ENCODE peak calls at places on chromosomes 12 and 14, in five cellular contexts. O is transverse colon; M is astrocyte; H is endodermal cell; S is naive thymus-derived CD4-positive, alpha-beta T cell. T is an unnamed sample. For H3K9me3, the result is how much of the 10 kb centered on the place peaks cover.

GRCh38 chr12:59708484-59708883 is 112.7 kb downstream of the SLC16A7 start:
- DNase-seq in O (no peak), M (peak), H (no peak), S (no peak), T (no peak)

GRCh38 chr14:87732562-87732961 is 260.4 kb downstream of the GALC start:
- DNase-seq in O (no peak), M (no peak), H (no peak), S (no peak), T (no peak)

GRCh38 chr12:95529693-95530225 is 21.5 kb downstream of the USP44 start:
- DNase-seq in O (no peak), M (no peak), H (no peak), S (no peak), T (peak)

GRCh38 chr14:55136868-55137785 is 8.1 kb downstream of the LGALS3 start:
- DNase-seq in O (peak), M (peak), H (no peak), S (no peak), T (no peak)

GRCh38 chr14:77582511-77582910 is 33.9 kb downstream of the SPTLC2 start:
- DNase-seq in O (no peak), M (no peak), H (no peak), S (no peak), T (no peak)

GRCh38 chr14:31543969-31544799 is 17.0 kb upstream of the NUBPL start:
- DNase-seq in O (no peak), M (no peak), H (peak), S (no peak), T (no peak)

GRCh38 chr14:100747021-100747586 is 20.4 kb downstream of the DLK1 start:
- DNase-seq in O (no peak), M (peak), H (peak), S (no peak), T (no peak)

GRCh38 chr14:76426161-76426696 is 50.3 kb downstream of the ESRRB start:
- DNase-seq in O (no peak), M (no peak), H (no peak), S (no peak), T (no peak)

GRCh38 chr14:101835166-101835557 is 73.7 kb downstream of the PPP2R5C start:
- DNase-seq in O (no peak), M (peak), H (no peak), S (no peak), T (no peak)

GRCh38 chr14:52844262-52845060 is 53.1 kb upstream of the GNPNAT1 start:
- DNase-seq in O (no peak), M (no peak), H (peak), S (no peak), T (no peak)

GRCh38 chr12:131279281-131279921 is 325.7 kb downstream of the ADGRD1 start:
- DNase-seq in O (no peak), M (no peak), H (no peak), S (no peak), T (no peak)

GRCh38 chr14:24329736-24330135 is 5.1 kb downstream of the ADCY4 start:
- DNase-seq in O (peak), M (no peak), H (no peak), S (no peak), T (no peak)

GRCh38 chr14:58574623-58575022 is 63.1 kb upstream of the DACT1 start:
- DNase-seq in O (no peak), M (no peak), H (no peak), S (no peak), T (no peak)

GRCh38 chr14:59325906-59326305 is 137.4 kb downstream of the DAAM1 start:
- DNase-seq in O (no peak), M (peak), H (no peak), S (no peak), T (no peak)

GRCh38 chr14:83798421-83798820 is 1731.5 kb upstream of the FLRT2 start:
- DNase-seq in O (no peak), M (no peak), H (no peak), S (no peak), T (no peak)

GRCh38 chr12:76276499-76277151 is 71.6 kb downstream of the BBS10 start:
- DNase-seq in O (no peak), M (peak), H (peak), S (no peak), T (no peak)

GRCh38 chr12:80332827-80333226 is 111.2 kb upstream of the PTPRQ start:
- DNase-seq in O (no peak), M (no peak), H (no peak), S (no peak), T (no peak)

GRCh38 chr12:67070307-67070600 is 198.9 kb upstream of the CAND1 start:
- DNase-seq in O (no peak), M (no peak), H (no peak), S (no peak), T (no peak)

GRCh38 chr12:106131671-106132070 is 7.1 kb downstream of the NUAK1 start:
- DNase-seq in O (no peak), M (peak), H (peak), S (no peak), T (no peak)

GRCh38 chr12:62191747-62192485 is 68.3 kb upstream of the USP15 start:
- DNase-seq in O (no peak), M (peak), H (peak), S (peak), T (no peak)

GRCh38 chr12:57069522-57069921 is 9.1 kb downstream of the NEMP1 start:
- DNase-seq in O (peak), M (peak), H (peak), S (peak), T (no peak)

GRCh38 chr14:79352026-79352425 is 859.3 kb downstream of the DIO2 start:
- DNase-seq in O (no peak), M (no peak), H (no peak), S (no peak), T (no peak)

GRCh38 chr12:22083167-22083566 is 37.1 kb downstream of the CMAS start:
- DNase-seq in O (no peak), M (peak), H (no peak), S (peak), T (peak)

GRCh38 chr12:80040075-80040738 is 59.1 kb upstream of the OTOGL start:
- DNase-seq in O (no peak), M (peak), H (no peak), S (no peak), T (no peak)

GRCh38 chr14:96901227-96901626 is 104.0 kb downstream of the VRK1 start:
- DNase-seq in O (peak), M (no peak), H (no peak), S (no peak), T (no peak)

GRCh38 chr12:51897181-51897580 is 9.3 kb downstream of the ANKRD33 start:
- DNase-seq in O (no peak), M (peak), H (no peak), S (no peak), T (no peak)

GRCh38 chr14:101058571-101058970 is 155.0 kb upstream of the RTL1 start:
- DNase-seq in O (no peak), M (peak), H (no peak), S (no peak), T (no peak)

GRCh38 chr12:1457901-1458300 is 136.5 kb downstream of the FBXL14 start:
- DNase-seq in O (no peak), M (peak), H (no peak), S (no peak), T (no peak)

GRCh38 chr14:53048631-53049030 is 97.8 kb upstream of the FERMT2 start:
- DNase-seq in O (no peak), M (no peak), H (no peak), S (no peak), T (no peak)

GRCh38 chr12:120421701-120422100 is 16.2 kb upstream of the COX6A1 start:
- DNase-seq in O (no peak), M (no peak), H (no peak), S (no peak), T (no peak)

GRCh38 chr14:61247935-61248334 is 33.2 kb downstream of the TMEM30B start:
- DNase-seq in O (no peak), M (peak), H (no peak), S (no peak), T (no peak)

GRCh38 chr12:132530851-132531250 is 40.9 kb downstream of the FBRSL1 start:
- DNase-seq in O (no peak), M (no peak), H (no peak), S (no peak), T (no peak)
- H3K9me3 ChIP-seq in O (under half), M (under half), H (under half), S (under half), T (under half)

GRCh38 chr12:54258286-54258685 is 21.6 kb downstream of the CBX5 start:
- DNase-seq in O (no peak), M (peak), H (no peak), S (no peak), T (no peak)
- H3K4me3 ChIP-seq in O (no peak), M (peak), H (peak), S (no peak), T (peak)

DNA sequence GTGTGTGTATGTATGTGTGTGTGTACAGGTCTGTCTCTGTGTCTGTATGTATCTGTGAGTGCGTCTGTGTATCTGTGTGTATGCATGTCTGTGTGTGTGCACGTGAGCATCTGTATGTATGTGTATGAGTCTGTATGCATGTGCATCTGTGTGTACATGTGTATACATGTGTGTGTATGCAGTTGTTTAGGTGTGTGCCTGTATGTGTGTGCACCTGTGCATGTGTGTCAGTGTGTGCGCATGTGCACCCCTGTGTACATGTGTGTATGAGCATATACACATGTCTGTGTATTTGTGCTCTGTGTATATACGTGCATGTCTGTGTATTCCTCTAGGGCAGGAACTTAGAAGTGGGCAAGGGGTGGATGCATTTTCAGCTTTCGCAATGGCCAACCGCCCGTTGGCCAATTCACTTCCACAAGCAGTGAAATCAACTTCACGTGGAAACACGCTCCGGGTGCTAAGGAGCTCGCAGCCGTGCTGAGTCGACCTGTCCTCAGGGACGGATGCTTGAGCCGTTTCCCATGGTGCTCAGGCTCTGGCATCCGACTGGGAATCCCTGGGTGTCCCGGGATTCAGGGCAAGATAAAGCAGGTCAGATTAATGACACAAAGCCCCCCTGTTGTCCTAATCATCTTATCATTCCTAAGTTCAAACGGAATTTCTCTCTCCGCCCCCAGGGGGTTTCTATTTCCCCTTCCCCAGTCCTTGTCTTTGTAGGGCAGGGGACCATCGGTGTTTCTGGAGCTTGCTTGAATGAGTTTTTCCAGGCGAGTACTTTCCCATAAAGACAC is 116.2 kb downstream of the TMEM132C start:
- DNase-seq in O (no peak), M (no peak), H (peak), S (no peak), T (no peak)
- H3K9me3 ChIP-seq in O (under half), M (under half), H (under half), S (under half), T (under half)

DNA sequence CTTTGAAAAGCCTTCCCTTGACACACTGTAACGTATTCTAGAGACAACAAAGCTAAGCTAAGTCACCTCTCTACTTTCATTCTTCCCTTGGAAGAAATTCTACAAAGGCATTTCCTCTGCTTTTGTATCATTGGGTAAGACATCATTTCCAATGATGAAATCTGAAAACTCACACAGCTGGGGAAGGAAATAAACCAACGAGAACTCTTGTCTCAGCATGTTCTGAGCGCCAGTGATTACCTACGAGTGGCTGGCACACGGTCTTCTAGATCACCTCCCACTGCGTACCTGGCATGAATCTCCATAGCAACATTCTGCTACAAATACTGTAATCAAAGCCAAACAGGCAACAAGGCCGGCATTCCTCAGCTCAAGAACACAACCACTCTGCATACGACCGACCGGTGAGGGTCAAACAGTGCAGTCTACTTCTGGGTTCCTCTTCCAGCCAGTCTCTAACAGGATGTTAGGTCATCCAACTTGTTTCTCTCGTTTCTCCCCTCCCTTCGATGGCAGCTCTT is 7.6 kb downstream of the VPS37B start:
- DNase-seq in O (peak), M (peak), H (peak), S (peak), T (no peak)
- H3K4me3 ChIP-seq in O (no peak), M (peak), H (no peak), S (peak), T (no peak)